ENCODE peak calls at places on chromosomes 2 and 18, in six cellular contexts. J is tibial nerve, X is breast epithelium, Q is ovary, I is heart right ventricle, L is hepatocyte. W is an unnamed sample.

GRCh38 chr18:43665239-43665788 is 388.0 kb upstream of the SYT4 start:
- DNase-seq in J (no peak), X (no peak), Q (no peak), I (no peak), L (peak), W (no peak)

GRCh38 chr2:208235860-208236259 is 19.0 kb downstream of the IDH1 start:
- DNase-seq in J (no peak), X (no peak), Q (no peak), I (no peak), L (no peak), W (no peak)

GRCh38 chr18:76443519-76444435 is 51.3 kb downstream of the ZNF516 start:
- DNase-seq in J (no peak), X (no peak), Q (peak), I (no peak), L (no peak), W (no peak)

GRCh38 chr2:102622646-102623045 is 3.3 kb downstream of the SLC9A2 start:
- DNase-seq in J (no peak), X (no peak), Q (no peak), I (no peak), L (no peak), W (no peak)

GRCh38 chr2:233288663-233289062 is 19.0 kb upstream of the SAG start:
- DNase-seq in J (no peak), X (no peak), Q (no peak), I (no peak), L (no peak), W (no peak)

GRCh38 chr2:240689975-240690374 is 1.7 kb upstream of the AQP12A start:
- DNase-seq in J (no peak), X (no peak), Q (no peak), I (no peak), L (no peak), W (no peak)

GRCh38 chr18:79494936-79495335 is 99.2 kb downstream of the NFATC1 start:
- DNase-seq in J (no peak), X (peak), Q (peak), I (no peak), L (no peak), W (no peak)

GRCh38 chr2:112835553-112836535 is 735 bp downstream of the IL1B start:
- DNase-seq in J (no peak), X (no peak), Q (no peak), I (no peak), L (no peak), W (no peak)

GRCh38 chr2:160222546-160223281 is 22.6 kb upstream of the ITGB6 start:
- DNase-seq in J (no peak), X (no peak), Q (no peak), I (no peak), L (peak), W (no peak)

GRCh38 chr2:15169326-15170038 is 391.7 kb downstream of the NBAS start:
- DNase-seq in J (no peak), X (no peak), Q (no peak), I (no peak), L (peak), W (no peak)

GRCh38 chr2:197292614-197293013 is 18.0 kb downstream of the ANKRD44 start:
- DNase-seq in J (no peak), X (no peak), Q (no peak), I (no peak), L (no peak), W (no peak)

GRCh38 chr2:197281421-197281820 is 29.2 kb downstream of the ANKRD44 start:
- DNase-seq in J (no peak), X (no peak), Q (no peak), I (no peak), L (no peak), W (no peak)

GRCh38 chr2:197285361-197285760 is 25.2 kb downstream of the ANKRD44 start:
- DNase-seq in J (no peak), X (no peak), Q (no peak), I (no peak), L (no peak), W (no peak)

GRCh38 chr2:197286805-197287595 is 23.6 kb downstream of the ANKRD44 start:
- DNase-seq in J (peak), X (no peak), Q (no peak), I (peak), L (peak), W (no peak)
- H3K27ac ChIP-seq in J (no peak), X (peak), Q (no peak), I (no peak), L (peak), W (peak)

GRCh38 chr2:8918412-8918811 is 81.0 kb upstream of the KIDINS220 start:
- DNase-seq in J (no peak), X (no peak), Q (no peak), I (no peak), L (no peak), W (no peak)

GRCh38 chr2:8915941-8916340 is 78.5 kb upstream of the KIDINS220 start:
- DNase-seq in J (no peak), X (no peak), Q (no peak), I (no peak), L (no peak), W (no peak)
- H3K4me3 ChIP-seq in J (no peak), X (no peak), Q (no peak), I (no peak), L (no peak), W (no peak)

DNA sequence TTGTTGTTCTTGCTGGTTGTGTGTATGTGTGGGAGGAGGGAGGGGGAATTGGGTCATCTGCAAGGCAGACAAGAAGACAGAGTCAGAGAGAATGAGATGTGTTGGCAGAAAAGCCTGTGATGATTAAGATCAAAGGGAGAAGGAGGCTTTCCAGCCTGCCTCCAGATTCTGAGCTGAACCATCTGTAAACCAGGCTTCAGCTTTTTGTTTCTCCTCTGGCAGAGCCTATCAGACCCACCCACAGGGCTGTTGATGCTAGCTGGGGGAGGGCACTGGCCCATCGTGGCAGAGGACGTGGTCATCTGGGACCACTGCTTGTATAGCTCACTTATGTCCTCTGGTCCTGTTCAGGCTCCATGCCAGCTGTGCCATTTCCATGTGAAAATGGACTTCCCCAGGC is 27.6 kb upstream of the COL6A3 start:
- DNase-seq in J (no peak), X (no peak), Q (peak), I (no peak), L (peak), W (no peak)
- H3K27ac ChIP-seq in J (no peak), X (peak), Q (no peak), I (no peak), L (peak), W (no peak)

DNA sequence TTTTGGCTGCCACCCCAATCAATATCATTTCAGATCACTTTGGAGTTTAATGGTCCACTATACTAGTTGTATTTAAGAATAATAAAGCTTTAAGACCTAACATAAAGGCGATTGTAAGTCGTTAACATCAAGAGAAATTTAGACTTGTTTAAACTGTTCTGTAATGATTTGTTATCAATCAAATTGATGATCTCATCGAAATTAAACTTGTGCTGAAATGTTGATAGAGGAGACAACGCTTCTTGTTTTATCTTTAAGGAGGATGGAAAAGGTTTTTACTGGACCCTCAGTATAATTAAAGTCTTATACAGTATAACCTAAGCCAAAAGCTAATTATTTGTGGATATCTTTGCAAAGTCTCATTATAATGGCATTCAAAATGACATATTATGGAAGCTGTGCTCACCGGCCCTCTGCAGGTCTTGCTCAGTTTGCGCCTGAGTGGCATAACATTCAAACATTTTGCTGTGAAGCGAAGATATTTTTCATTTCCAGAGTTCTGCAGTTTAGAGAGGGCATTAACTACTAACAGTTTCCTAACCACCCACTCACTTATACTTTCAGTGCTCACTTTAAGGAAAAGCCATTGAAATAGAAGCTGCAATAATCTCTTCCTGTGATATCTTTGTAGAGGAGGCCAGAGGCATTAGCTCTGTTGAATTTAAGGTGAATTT is 1.4 kb upstream of the SERTAD2 start:
- DNase-seq in J (no peak), X (no peak), Q (no peak), I (no peak), L (peak), W (no peak)
- H3K4me3 ChIP-seq in J (peak), X (peak), Q (peak), I (peak), L (peak), W (peak)

GRCh38 chr2:128291844-128292598 is 26.6 kb downstream of the HS6ST1 start:
- DNase-seq in J (no peak), X (no peak), Q (no peak), I (no peak), L (no peak), W (no peak)
- H3K27ac ChIP-seq in J (no peak), X (no peak), Q (no peak), I (no peak), L (no peak), W (no peak)

DNA sequence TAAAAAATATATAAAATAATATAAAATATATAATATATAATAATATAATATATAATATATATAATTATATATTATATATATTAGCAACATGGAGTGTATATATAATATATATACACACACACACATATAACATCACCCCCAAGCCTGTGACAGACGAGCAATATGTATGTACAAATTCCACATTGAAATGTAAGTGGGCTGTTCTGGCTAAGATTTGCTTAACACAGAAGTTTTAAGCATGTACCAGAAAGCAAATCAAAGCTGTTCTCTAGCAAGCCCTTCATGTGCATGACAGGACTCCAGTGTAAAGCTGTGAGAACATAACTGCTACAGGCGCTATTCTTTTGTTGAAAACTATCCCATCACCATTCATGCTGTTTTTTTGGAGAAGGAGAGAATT is 261.7 kb upstream of the TNP1 start:
- DNase-seq in J (no peak), X (no peak), Q (no peak), I (no peak), L (no peak), W (no peak)
- H3K4me3 ChIP-seq in J (no peak), X (no peak), Q (no peak), I (no peak), L (no peak), W (no peak)

GRCh38 chr18:33560686-33561370 is 17.2 kb upstream of the ASXL3 start:
- DNase-seq in J (no peak), X (no peak), Q (no peak), I (no peak), L (peak), W (no peak)
- H3K27ac ChIP-seq in J (no peak), X (no peak), Q (no peak), I (no peak), L (peak), W (no peak)

DNA sequence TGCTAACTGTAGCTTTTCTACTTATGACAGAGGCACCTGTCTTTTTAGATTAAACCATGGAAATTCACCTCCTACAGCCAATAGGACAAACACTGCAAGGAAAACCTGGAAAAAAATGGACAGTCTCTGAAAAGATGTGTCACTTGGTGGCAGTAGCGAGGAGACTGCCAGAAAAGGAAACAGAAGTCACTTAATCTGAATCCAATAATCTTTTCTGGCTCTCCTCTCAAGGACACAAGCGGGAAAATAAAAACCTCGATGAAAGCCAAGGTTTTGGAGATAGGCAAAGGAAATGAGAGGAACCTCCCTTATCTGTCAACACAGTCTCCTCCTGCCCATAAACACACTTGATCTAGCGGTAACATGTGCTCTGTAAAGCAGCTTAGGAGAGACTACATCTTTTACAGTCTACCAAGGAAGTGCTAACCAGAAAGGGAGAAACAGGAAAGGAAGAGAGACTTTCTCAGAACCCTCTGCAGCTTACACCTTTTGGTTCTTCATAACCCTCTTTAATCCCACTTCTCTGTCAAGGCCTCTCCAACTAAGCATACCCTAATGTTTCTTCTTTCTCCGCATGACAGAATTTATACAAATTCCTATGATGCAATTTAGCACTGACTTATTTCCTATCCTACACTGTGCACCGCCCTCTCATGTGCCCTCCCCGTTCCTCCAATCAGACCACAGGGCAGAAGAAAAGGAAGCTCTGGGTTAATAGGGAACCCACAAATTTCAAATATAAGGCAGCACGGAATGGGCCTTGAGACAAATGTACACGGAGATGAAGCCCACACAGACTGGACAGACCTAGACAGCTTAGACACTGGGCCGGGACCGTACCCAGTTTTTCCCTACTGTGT is 52.8 kb downstream of the CLASP1 start:
- DNase-seq in J (no peak), X (no peak), Q (no peak), I (peak), L (peak), W (no peak)
- H3K4me3 ChIP-seq in J (peak), X (peak), Q (no peak), I (peak), L (no peak), W (no peak)

W was measured in effector memory CD4-positive, alpha-beta T cell.